ENCODE peak calls at places on chromosomes 11 and 22, in five cellular contexts. W is NCI-H2227 treated with DMSO at 0.1 percent for 48 hours, H is amniotic stem cell, I is B cell, Y is CMK. V is an unnamed sample.

GRCh38 chr22:29219881-29220670 is 14.4 kb downstream of the EMID1 start:
- DNase-seq in W (no peak), H (no peak), I (no peak), Y (no peak), V (no peak)

GRCh38 chr11:5421811-5422210 is at the start of gene OR51Q1:
- DNase-seq in W (no peak), H (no peak), I (no peak), Y (no peak), V (no peak)

GRCh38 chr11:369336-370018 is at the start of gene B4GALNT4:
- DNase-seq in W (peak), H (peak), I (no peak), Y (no peak), V (no peak)

GRCh38 chr11:57294225-57295131 is 30.3 kb downstream of the TNKS1BP1 start:
- DNase-seq in W (peak), H (no peak), I (no peak), Y (no peak), V (peak)

GRCh38 chr11:20672575-20672974 is 3.2 kb downstream of the NELL1 start:
- DNase-seq in W (peak), H (no peak), I (no peak), Y (no peak), V (no peak)

GRCh38 chr11:86176165-86176884 is 68.2 kb upstream of the EED start:
- DNase-seq in W (no peak), H (no peak), I (no peak), Y (no peak), V (peak)

GRCh38 chr11:28195449-28195848 is 87.3 kb downstream of the METTL15 start:
- DNase-seq in W (no peak), H (no peak), I (no peak), Y (no peak), V (no peak)

GRCh38 chr11:128532016-128532570 is 55.3 kb downstream of the ETS1 start:
- DNase-seq in W (no peak), H (no peak), I (no peak), Y (no peak), V (no peak)

GRCh38 chr22:32843300-32843699 is 41.8 kb downstream of the TIMP3 start:
- DNase-seq in W (no peak), H (no peak), I (no peak), Y (no peak), V (no peak)

GRCh38 chr22:23144926-23145906 is at the start of gene RAB36:
- DNase-seq in W (peak), H (peak), I (peak), Y (no peak), V (peak)

GRCh38 chr22:25680949-25681348 is 61.0 kb upstream of the MYO18B start:
- DNase-seq in W (no peak), H (no peak), I (no peak), Y (no peak), V (no peak)

GRCh38 chr11:44047931-44048431 is at the start of gene ACCSL:
- DNase-seq in W (no peak), H (no peak), I (no peak), Y (no peak), V (no peak)

GRCh38 chr11:36186340-36186739 is 102.9 kb downstream of the COMMD9 start:
- DNase-seq in W (no peak), H (no peak), I (no peak), Y (no peak), V (no peak)

GRCh38 chr11:14288189-14288935 is 70.6 kb downstream of the RRAS2 start:
- DNase-seq in W (no peak), H (peak), I (no peak), Y (no peak), V (no peak)

GRCh38 chr11:69416746-69417145 is 64.7 kb upstream of the LINC01488 start:
- DNase-seq in W (no peak), H (no peak), I (no peak), Y (no peak), V (no peak)

GRCh38 chr22:35020517-35020916 is 45.4 kb upstream of the ISX start:
- DNase-seq in W (no peak), H (no peak), I (no peak), Y (no peak), V (no peak)

GRCh38 chr11:113408887-113409286 is 21.3 kb downstream of the ANKK1 start:
- DNase-seq in W (no peak), H (no peak), I (no peak), Y (no peak), V (no peak)

GRCh38 chr11:68692115-68692514 is 7.8 kb downstream of the GAL start:
- DNase-seq in W (no peak), H (no peak), I (no peak), Y (no peak), V (no peak)

GRCh38 chr11:115664313-115664712 is 160.1 kb upstream of the CADM1 start:
- DNase-seq in W (no peak), H (no peak), I (no peak), Y (no peak), V (no peak)

GRCh38 chr11:61310749-61311148 is 15.6 kb upstream of the VWCE start:
- DNase-seq in W (no peak), H (no peak), I (no peak), Y (no peak), V (no peak)

GRCh38 chr11:76918941-76919386 is 58.2 kb downstream of the ACER3 start:
- DNase-seq in W (peak), H (peak), I (no peak), Y (no peak), V (peak)

GRCh38 chr22:27612075-27612474 is 189.5 kb downstream of the MN1 start:
- DNase-seq in W (no peak), H (no peak), I (no peak), Y (peak), V (no peak)

GRCh38 chr22:39396156-39396796 is 3.3 kb upstream of the TAB1 start:
- DNase-seq in W (no peak), H (no peak), I (no peak), Y (no peak), V (no peak)

GRCh38 chr11:64500176-64501013 is 90.6 kb upstream of the SLC22A12 start:
- DNase-seq in W (peak), H (no peak), I (no peak), Y (peak), V (no peak)

GRCh38 chr11:60121259-60121658 is 32.8 kb downstream of the MS4A2 start:
- DNase-seq in W (no peak), H (no peak), I (no peak), Y (no peak), V (no peak)

GRCh38 chr11:14065153-14065552 is 102.6 kb downstream of the SPON1 start:
- DNase-seq in W (no peak), H (no peak), I (no peak), Y (no peak), V (no peak)

GRCh38 chr22:43236401-43237166 is 49.6 kb upstream of the TTLL12 start:
- DNase-seq in W (no peak), H (no peak), I (no peak), Y (no peak), V (no peak)

GRCh38 chr11:777288-778255 is at the start of gene GATD1:
- DNase-seq in W (peak), H (peak), I (peak), Y (peak), V (peak)

GRCh38 chr22:42430486-42431125 is 1.6 kb downstream of the NFAM1 start:
- DNase-seq in W (no peak), H (no peak), I (no peak), Y (no peak), V (no peak)

GRCh38 chr11:61718046-61718531 is 34.3 kb upstream of the MYRF start:
- DNase-seq in W (no peak), H (no peak), I (no peak), Y (no peak), V (no peak)

V was measured in PC-9.